ENCODE peak calls at places on chromosomes 4 and X, in nine cellular contexts. Z is astrocyte, T is neural progenitor cell, U is GM23338, H is fibroblast of lung, V is PC-3, S is GM23248, J is HCT116, P is hepatocyte. W is an unnamed sample.

GRCh38 chrX:38206542-38206941 is 14.1 kb downstream of the SRPX start:
- DNase-seq in Z (no peak), T (no peak), U (no peak), H (no peak), V (no peak), S (peak), J (no peak), P (no peak), W (no peak)

GRCh38 chr4:73259552-73260140 is 1.0 kb upstream of the ANKRD17 start:
- DNase-seq in Z (peak), T (no peak), U (peak), H (peak), V (no peak), S (peak), J (no peak), P (peak), W (no peak)

GRCh38 chr4:78922207-78922606 is 17.0 kb downstream of the PAQR3 start:
- DNase-seq in Z (peak), T (peak), U (no peak), H (peak), V (no peak), S (peak), J (no peak), P (no peak), W (no peak)

GRCh38 chr4:169272265-169272886 is 1.6 kb upstream of the SH3RF1 start:
- DNase-seq in Z (peak), T (no peak), U (no peak), H (peak), V (peak), S (peak), J (no peak), P (no peak), W (no peak)

GRCh38 chrX:81957900-81958545 is 756.1 kb downstream of the SH3BGRL start:
- DNase-seq in Z (no peak), T (peak), U (peak), H (peak), V (peak), S (peak), J (no peak), P (peak), W (peak)

GRCh38 chrX:45801554-45801953 is 600.9 kb upstream of the DIPK2B start:
- DNase-seq in Z (no peak), T (peak), U (peak), H (peak), V (peak), S (peak), J (no peak), P (peak), W (no peak)

GRCh38 chr4:119209077-119209476 is 3.4 kb upstream of the USP53 start:
- DNase-seq in Z (peak), T (no peak), U (no peak), H (peak), V (peak), S (peak), J (peak), P (peak), W (no peak)

GRCh38 chr4:109554971-109555370 is 5.1 kb upstream of the MCUB start:
- DNase-seq in Z (peak), T (no peak), U (no peak), H (peak), V (no peak), S (no peak), J (no peak), P (no peak), W (no peak)

GRCh38 chr4:181830404-181831035 is 412.7 kb upstream of the TENM3 start:
- DNase-seq in Z (no peak), T (no peak), U (no peak), H (no peak), V (no peak), S (no peak), J (no peak), P (no peak), W (no peak)

GRCh38 chr4:89273741-89274141 is 33.9 kb downstream of the GPRIN3 start:
- DNase-seq in Z (no peak), T (no peak), U (no peak), H (no peak), V (no peak), S (no peak), J (no peak), P (no peak), W (no peak)

GRCh38 chr4:63607186-63607872 is 801.9 kb downstream of the TECRL start:
- DNase-seq in Z (no peak), T (no peak), U (no peak), H (no peak), V (no peak), S (no peak), J (no peak), P (no peak), W (no peak)

GRCh38 chr4:54498661-54499111 is 159.1 kb upstream of the KIT start:
- DNase-seq in Z (peak), T (peak), U (peak), H (peak), V (peak), S (peak), J (no peak), P (no peak), W (no peak)

GRCh38 chrX:140360284-140360683 is 144.6 kb downstream of the SOX3 start:
- DNase-seq in Z (no peak), T (peak), U (no peak), H (no peak), V (no peak), S (no peak), J (no peak), P (no peak), W (no peak)

GRCh38 chrX:38895775-38896174 is 94.5 kb downstream of the MID1IP1 start:
- DNase-seq in Z (no peak), T (no peak), U (no peak), H (no peak), V (no peak), S (no peak), J (no peak), P (no peak), W (no peak)

GRCh38 chr4:118989098-118990080 is 100.7 kb downstream of the SYNPO2 start:
- DNase-seq in Z (peak), T (no peak), U (no peak), H (peak), V (peak), S (peak), J (no peak), P (no peak), W (no peak)

GRCh38 chr4:183906736-183907651 is 1.9 kb downstream of the STOX2 start:
- DNase-seq in Z (no peak), T (peak), U (peak), H (no peak), V (no peak), S (peak), J (no peak), P (peak), W (no peak)
- TF ChIP-seq EZH2 in Z (peak), T (no peak), U (no peak), H (no peak), V (no peak), S (no peak), J (no peak), P (peak), W (no peak)

DNA sequence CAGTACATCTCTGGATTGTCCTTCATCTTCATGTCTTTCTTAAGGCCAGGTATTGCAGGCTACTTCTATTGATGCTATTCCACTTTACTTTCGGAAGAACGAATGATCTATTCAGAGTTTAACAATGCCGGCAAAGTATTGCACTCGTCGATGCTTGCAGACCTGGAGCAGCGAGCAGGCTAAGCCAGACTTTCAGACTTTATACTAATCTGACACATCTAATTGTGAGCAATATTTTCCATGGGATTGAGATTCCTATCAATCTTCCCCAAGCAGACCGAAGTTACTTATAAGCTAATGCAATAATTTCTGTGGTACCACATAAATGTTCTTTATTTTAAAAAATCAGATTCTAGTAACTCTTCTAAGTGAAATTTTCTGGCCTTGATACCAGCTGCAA is 1.6 kb downstream of the EMCN start:
- DNase-seq in Z (no peak), T (no peak), U (no peak), H (no peak), V (no peak), S (peak), J (no peak), P (no peak), W (no peak)
- H3K27ac ChIP-seq in Z (no peak), T (no peak), U (no peak), H (no peak), V (no peak), S (no peak), J (no peak), P (no peak), W (peak)

GRCh38 chr4:173518419-173519102 is 11.5 kb downstream of the HAND2 start:
- DNase-seq in Z (no peak), T (peak), U (peak), H (no peak), V (no peak), S (no peak), J (no peak), P (peak), W (no peak)
- TF ChIP-seq EZH2 in Z (peak), T (peak), U (peak), H (no peak), V (no peak), S (no peak), J (no peak), P (no peak), W (no peak)

DNA sequence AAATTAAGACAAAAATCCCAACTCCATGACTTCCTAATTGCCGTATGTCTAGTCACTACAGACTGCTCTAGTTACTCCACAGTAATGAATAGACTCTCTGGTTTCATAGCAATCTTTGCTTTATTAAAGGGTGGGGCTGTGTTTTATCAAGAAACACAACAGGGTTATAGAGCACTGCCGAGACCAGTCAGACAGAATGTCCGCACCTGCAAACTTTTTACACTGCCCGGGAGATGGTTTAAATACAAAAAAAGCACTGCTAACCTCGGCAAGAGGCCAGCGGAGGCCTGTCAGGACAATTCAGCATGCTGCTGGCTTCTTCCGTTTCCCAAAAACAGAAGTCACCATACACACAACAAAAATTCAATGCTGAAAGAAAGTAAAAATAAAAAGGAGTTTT is 67.4 kb downstream of the IRF2 start:
- DNase-seq in Z (no peak), T (no peak), U (no peak), H (no peak), V (no peak), S (no peak), J (no peak), P (no peak), W (no peak)
- H3K27ac ChIP-seq in Z (peak), T (no peak), U (peak), H (no peak), V (no peak), S (no peak), J (no peak), P (peak), W (no peak)

GRCh38 chr4:152939655-152940054 is 3.5 kb downstream of the FHDC1 start:
- DNase-seq in Z (no peak), T (peak), U (no peak), H (no peak), V (no peak), S (no peak), J (no peak), P (no peak), W (no peak)

GRCh38 chr4:152937280-152937534 is 1.1 kb downstream of the FHDC1 start:
- DNase-seq in Z (no peak), T (no peak), U (no peak), H (no peak), V (no peak), S (no peak), J (no peak), P (no peak), W (no peak)

GRCh38 chr4:152937535-152938236 is 1.6 kb downstream of the FHDC1 start:
- DNase-seq in Z (peak), T (peak), U (peak), H (peak), V (no peak), S (peak), J (no peak), P (peak), W (no peak)

GRCh38 chr4:152936446-152937279 is 540 bp downstream of the FHDC1 start:
- DNase-seq in Z (peak), T (peak), U (peak), H (peak), V (peak), S (peak), J (no peak), P (peak), W (no peak)

GRCh38 chr4:152938237-152938969 is 2.3 kb downstream of the FHDC1 start:
- DNase-seq in Z (no peak), T (no peak), U (no peak), H (no peak), V (no peak), S (peak), J (no peak), P (no peak), W (no peak)
- TF ChIP-seq EZH2 in Z (no peak), T (no peak), U (no peak), H (peak), V (no peak), S (no peak), J (no peak), P (no peak), W (peak)

GRCh38 chr4:164755432-164755831 is 1.5 kb downstream of the SMIM31 start:
- DNase-seq in Z (no peak), T (no peak), U (no peak), H (no peak), V (no peak), S (no peak), J (no peak), P (no peak), W (no peak)

GRCh38 chr4:164748375-164748774 is 5.6 kb upstream of the SMIM31 start:
- DNase-seq in Z (peak), T (peak), U (peak), H (peak), V (peak), S (peak), J (peak), P (peak), W (no peak)

DNA sequence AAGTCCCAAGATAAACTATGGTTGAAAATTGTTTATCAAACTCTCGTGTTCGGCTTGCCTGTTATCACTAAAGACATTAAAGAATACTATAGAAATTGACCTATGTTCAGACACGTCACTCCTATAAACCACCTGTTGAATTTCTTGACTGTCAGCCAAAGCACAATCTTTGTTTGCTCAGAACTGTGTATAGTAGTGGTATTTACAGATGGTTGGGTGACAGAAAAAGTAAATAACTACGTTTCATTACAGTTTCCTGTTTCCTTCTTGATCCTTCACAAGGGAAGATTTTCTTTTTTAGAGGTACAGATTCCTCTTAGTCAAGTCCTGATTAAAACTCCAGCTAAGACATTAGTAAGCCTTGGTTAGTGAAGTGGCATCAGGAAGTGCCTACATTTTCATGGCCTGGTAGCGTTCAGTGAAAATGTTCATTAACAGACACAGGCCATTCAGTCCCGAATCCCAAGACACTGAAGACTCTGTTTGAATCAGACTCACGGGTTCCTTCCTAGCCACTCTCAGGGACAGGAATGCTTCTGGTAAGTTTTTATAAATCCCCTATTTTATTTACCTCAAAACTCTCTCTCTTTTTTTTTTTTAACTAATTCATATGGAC is at the start of gene SMIM31:
- DNase-seq in Z (no peak), T (no peak), U (no peak), H (no peak), V (peak), S (no peak), J (no peak), P (no peak), W (no peak)
- H3K27ac ChIP-seq in Z (no peak), T (no peak), U (no peak), H (no peak), V (peak), S (no peak), J (no peak), P (peak), W (peak)

GRCh38 chr4:146522098-146522861 is 540 bp upstream of the SLC10A7 start:
- DNase-seq in Z (peak), T (peak), U (peak), H (peak), V (peak), S (peak), J (peak), P (peak), W (peak)
- TF ChIP-seq EZH2 in Z (no peak), T (no peak), U (no peak), H (no peak), V (no peak), S (no peak), J (no peak), P (no peak), W (no peak)

GRCh38 chrX:129768186-129768585 is 11.6 kb upstream of the SASH3 start:
- DNase-seq in Z (no peak), T (no peak), U (no peak), H (no peak), V (no peak), S (no peak), J (no peak), P (no peak), W (no peak)
- H3K27ac ChIP-seq in Z (no peak), T (no peak), U (no peak), H (no peak), V (no peak), S (no peak), J (no peak), P (no peak), W (no peak)

GRCh38 chr4:1472911-1473518 is 66.8 kb upstream of the NKX1-1 start:
- DNase-seq in Z (no peak), T (no peak), U (no peak), H (no peak), V (no peak), S (no peak), J (no peak), P (no peak), W (no peak)

GRCh38 chr4:1470816-1471442 is 64.7 kb upstream of the NKX1-1 start:
- DNase-seq in Z (no peak), T (no peak), U (no peak), H (no peak), V (no peak), S (no peak), J (no peak), P (no peak), W (no peak)

GRCh38 chr4:1470393-1470670 is 64.1 kb upstream of the NKX1-1 start:
- DNase-seq in Z (no peak), T (no peak), U (no peak), H (no peak), V (no peak), S (no peak), J (no peak), P (no peak), W (no peak)

GRCh38 chr4:1472148-1472797 is 66.0 kb upstream of the NKX1-1 start:
- DNase-seq in Z (no peak), T (no peak), U (peak), H (no peak), V (no peak), S (no peak), J (no peak), P (no peak), W (no peak)

DNA sequence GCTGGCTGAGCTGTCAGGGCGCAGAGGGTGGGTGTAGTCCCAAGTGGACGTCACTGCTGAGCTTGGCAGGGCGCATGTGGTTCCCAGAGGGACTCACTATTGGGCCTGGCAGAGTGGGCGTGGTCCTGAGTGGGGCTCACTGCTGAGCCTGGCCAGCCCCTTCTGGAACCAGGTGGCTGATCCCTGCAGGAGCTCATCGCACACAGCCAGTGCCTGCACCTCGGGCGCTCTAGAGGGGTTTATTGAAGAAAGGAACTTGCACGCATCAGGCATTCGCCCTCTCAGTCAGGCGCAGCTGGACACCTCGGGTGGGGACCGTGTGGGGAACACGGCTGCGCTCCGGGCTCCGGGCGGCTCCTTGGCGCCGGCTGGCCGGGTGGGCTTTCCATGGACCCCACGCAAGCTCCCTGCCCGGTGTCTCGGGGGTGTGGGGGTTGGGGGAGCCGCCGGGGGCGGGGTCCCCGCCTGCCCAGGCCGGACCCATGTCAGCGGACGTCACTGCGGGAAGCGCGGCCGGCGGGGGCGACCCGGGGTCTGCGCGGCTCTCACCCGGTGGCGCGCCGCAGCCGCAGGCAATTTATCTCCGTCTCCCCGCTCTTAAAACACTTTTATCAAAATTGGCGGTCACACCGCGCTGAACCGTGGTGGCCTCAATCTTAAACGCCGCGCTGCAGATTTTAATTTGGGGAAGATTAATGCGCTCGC is 65.4 kb upstream of the NKX1-1 start:
- DNase-seq in Z (no peak), T (no peak), U (no peak), H (no peak), V (no peak), S (peak), J (no peak), P (no peak), W (no peak)
- TF ChIP-seq EZH2 in Z (no peak), T (no peak), U (no peak), H (peak), V (no peak), S (no peak), J (no peak), P (no peak), W (no peak)

W was measured in SK-N-MC.